ENCODE peak calls at places on chromosomes 7 and 10, in ten cellular contexts. S is nucleus accumbens; W is Panc1; Y is GM04503; P is AG08396; M is stimulated activated CD4-positive, alpha-beta T cell treated with anti-CD3 and anti-CD28 coated beads, Interleukin-1b, Interleukin-23, amount 100 ng/mL, for 1 hour; X is EL; A is posterior cingulate gyrus; F is effector memory CD8-positive, alpha-beta T cell; G is NB4. L is an unnamed sample.

GRCh38 chr7:71636329-71636728 is 504.4 kb downstream of the GALNT17 start:
- DNase-seq in S (peak; percentile 15), W (no peak), Y (no peak), P (no peak), M (no peak), X (no peak), A (no peak), F (no peak), G (peak; percentile 15), L (peak; percentile 7)

GRCh38 chr7:84081973-84082522 is 112.5 kb downstream of the SEMA3A start:
- DNase-seq in S (no peak), W (no peak), Y (no peak), P (no peak), M (no peak), X (no peak), A (no peak), F (no peak), G (no peak), L (peak; percentile 73)

GRCh38 chr7:50662059-50662689 is 97.0 kb upstream of the DDC start:
- DNase-seq in S (no peak), W (no peak), Y (no peak), P (no peak), M (no peak), X (no peak), A (no peak), F (peak; percentile 28), G (no peak), L (no peak)

GRCh38 chr7:87875151-87876039 is 765 bp downstream of the SLC25A40 start:
- DNase-seq in S (no peak), W (no peak), Y (no peak), P (no peak), M (no peak), X (no peak), A (peak; percentile 73), F (no peak), G (peak; percentile 33), L (peak; percentile 70)

GRCh38 chr10:119305860-119306513 is 98.6 kb downstream of the GRK5 start:
- DNase-seq in S (no peak), W (peak; percentile 96), Y (peak; percentile 97), P (peak; percentile 45), M (peak; percentile 81), X (peak; percentile 99), A (peak; percentile 69), F (peak; percentile 78), G (peak; percentile 99), L (peak; percentile 76)

GRCh38 chr7:149284343-149284742 is 22.3 kb downstream of the ZNF783 start:
- DNase-seq in S (no peak), W (no peak), Y (no peak), P (no peak), M (no peak), X (no peak), A (no peak), F (peak; percentile 35), G (no peak), L (peak; percentile 81)

GRCh38 chr7:155665079-155665956 is 20.9 kb downstream of the RBM33 start:
- DNase-seq in S (no peak), W (no peak), Y (no peak), P (no peak), M (no peak), X (no peak), A (no peak), F (no peak), G (no peak), L (no peak)

GRCh38 chr7:115300228-115300870 is 378.5 kb downstream of the MDFIC start:
- DNase-seq in S (no peak), W (no peak), Y (peak; percentile 37), P (peak; percentile 22), M (no peak), X (peak; percentile 47), A (no peak), F (no peak), G (no peak), L (peak; percentile 52)

GRCh38 chr7:70700935-70701425 is 431.0 kb upstream of the GALNT17 start:
- DNase-seq in S (no peak), W (no peak), Y (no peak), P (no peak), M (no peak), X (no peak), A (no peak), F (no peak), G (no peak), L (no peak)

GRCh38 chr7:90945104-90945752 is 319.0 kb upstream of the FZD1 start:
- DNase-seq in S (no peak), W (no peak), Y (peak; percentile 47), P (no peak), M (no peak), X (peak; percentile 33), A (no peak), F (no peak), G (no peak), L (no peak)

GRCh38 chr10:86961481-86962091 is 3.2 kb downstream of the SNCG start:
- DNase-seq in S (no peak), W (no peak), Y (no peak), P (no peak), M (no peak), X (peak; percentile 57), A (peak; percentile 59), F (no peak), G (no peak), L (no peak)

GRCh38 chr10:17655567-17656146 is 11.7 kb downstream of the STAM start:
- DNase-seq in S (no peak), W (no peak), Y (no peak), P (no peak), M (no peak), X (peak; percentile 65), A (no peak), F (no peak), G (peak; percentile 85), L (peak; percentile 20)

GRCh38 chr7:24980695-24981543 is 941 bp upstream of the OSBPL3 start:
- DNase-seq in S (peak; percentile 25), W (no peak), Y (no peak), P (peak; percentile 41), M (no peak), X (peak; percentile 65), A (peak; percentile 75), F (no peak), G (no peak), L (peak; percentile 95)

GRCh38 chr7:152968003-152968402 is 208.5 kb downstream of the ACTR3B start:
- DNase-seq in S (no peak), W (no peak), Y (no peak), P (no peak), M (no peak), X (no peak), A (no peak), F (no peak), G (no peak), L (no peak)

GRCh38 chr7:26948617-26949118 is 84.3 kb upstream of the SKAP2 start:
- DNase-seq in S (no peak), W (no peak), Y (no peak), P (no peak), M (no peak), X (no peak), A (no peak), F (no peak), G (no peak), L (no peak)

GRCh38 chr7:35565927-35566326 is 129.0 kb downstream of the HERPUD2 start:
- DNase-seq in S (no peak), W (no peak), Y (no peak), P (no peak), M (no peak), X (no peak), A (no peak), F (no peak), G (no peak), L (peak; percentile 17)

GRCh38 chr10:27158421-27158820 is 3.3 kb downstream of the MASTL start:
- DNase-seq in S (no peak), W (no peak), Y (no peak), P (no peak), M (no peak), X (peak; percentile 12), A (no peak), F (no peak), G (no peak), L (peak; percentile 77)

GRCh38 chr7:130290745-130291144 is 2.2 kb upstream of the CPA4 start:
- DNase-seq in S (no peak), W (no peak), Y (no peak), P (no peak), M (no peak), X (peak; percentile 75), A (no peak), F (no peak), G (no peak), L (no peak)

GRCh38 chr10:4111593-4111992 is 326.6 kb upstream of the KLF6 start:
- DNase-seq in S (no peak), W (no peak), Y (no peak), P (peak; percentile 5), M (no peak), X (peak; percentile 20), A (no peak), F (no peak), G (no peak), L (no peak)

GRCh38 chr10:16770646-16771045 is 46.6 kb downstream of the RSU1 start:
- DNase-seq in S (no peak), W (no peak), Y (no peak), P (no peak), M (no peak), X (no peak), A (no peak), F (no peak), G (no peak), L (no peak)

GRCh38 chr10:88792656-88793055 is 9.9 kb upstream of the LIPM start:
- DNase-seq in S (peak; percentile 2), W (no peak), Y (no peak), P (no peak), M (no peak), X (peak; percentile 60), A (peak; percentile 41), F (no peak), G (peak; percentile 95), L (no peak)

GRCh38 chr7:113582471-113582870 is 336.3 kb downstream of the PPP1R3A start:
- DNase-seq in S (no peak), W (no peak), Y (no peak), P (no peak), M (no peak), X (peak; percentile 0), A (no peak), F (no peak), G (no peak), L (no peak)

GRCh38 chr7:23299770-23300300 is 696 bp downstream of the MALSU1 start:
- DNase-seq in S (no peak), W (no peak), Y (peak; percentile 15), P (peak; percentile 29), M (no peak), X (peak; percentile 23), A (no peak), F (no peak), G (peak; percentile 58), L (no peak)

GRCh38 chr10:47421057-47421952 is 37.2 kb upstream of the ZNF488 start:
- DNase-seq in S (no peak), W (no peak), Y (no peak), P (peak; percentile 65), M (no peak), X (peak; percentile 86), A (no peak), F (no peak), G (no peak), L (no peak)